ENCODE peak calls at places on chromosomes 4 and X, in five cellular contexts. One of them, this sample, is unnamed.

GRCh38 chrX:72121381-72121780 is 10.3 kb downstream of the RTL5 start:
- DNase-seq in choroid plexus epithelial cell: peak
- DNase-seq in GM04503: peak
- DNase-seq in NCI-H1436: no peak
- DNase-seq in CD4-positive, alpha-beta T cell: peak
- DNase-seq in this sample: no peak

GRCh38 chr4:165301833-165302232 is 25.6 kb upstream of the MSMO1 start:
- DNase-seq in choroid plexus epithelial cell: peak
- DNase-seq in GM04503: no peak
- DNase-seq in NCI-H1436: no peak
- DNase-seq in CD4-positive, alpha-beta T cell: no peak
- DNase-seq in this sample: no peak

GRCh38 chr4:124783847-124784246 is 71.3 kb upstream of the ANKRD50 start:
- DNase-seq in choroid plexus epithelial cell: peak
- DNase-seq in GM04503: no peak
- DNase-seq in NCI-H1436: no peak
- DNase-seq in CD4-positive, alpha-beta T cell: no peak
- DNase-seq in this sample: no peak

GRCh38 chrX:135591871-135592270 is 71.4 kb downstream of the INTS6L start:
- DNase-seq in choroid plexus epithelial cell: no peak
- DNase-seq in GM04503: no peak
- DNase-seq in NCI-H1436: no peak
- DNase-seq in CD4-positive, alpha-beta T cell: no peak
- DNase-seq in this sample: no peak

GRCh38 chrX:34778961-34779360 is 121.9 kb upstream of the TMEM47 start:
- DNase-seq in choroid plexus epithelial cell: peak
- DNase-seq in GM04503: peak
- DNase-seq in NCI-H1436: no peak
- DNase-seq in CD4-positive, alpha-beta T cell: no peak
- DNase-seq in this sample: no peak

GRCh38 chrX:68718443-68718820 is 71.0 kb downstream of the STARD8 start:
- DNase-seq in choroid plexus epithelial cell: no peak
- DNase-seq in GM04503: no peak
- DNase-seq in NCI-H1436: no peak
- DNase-seq in CD4-positive, alpha-beta T cell: no peak
- DNase-seq in this sample: no peak

GRCh38 chr4:86092684-86093083 is 267.2 kb downstream of the MAPK10 start:
- DNase-seq in choroid plexus epithelial cell: peak
- DNase-seq in GM04503: peak
- DNase-seq in NCI-H1436: no peak
- DNase-seq in CD4-positive, alpha-beta T cell: no peak
- DNase-seq in this sample: no peak

GRCh38 chr4:7939377-7940108 is at the start of gene AFAP1:
- DNase-seq in choroid plexus epithelial cell: peak
- DNase-seq in GM04503: no peak
- DNase-seq in NCI-H1436: peak
- DNase-seq in CD4-positive, alpha-beta T cell: peak
- DNase-seq in this sample: peak

GRCh38 chrX:537156-537555 is 93.4 kb upstream of the SHOX start:
- DNase-seq in choroid plexus epithelial cell: no peak
- DNase-seq in GM04503: no peak
- DNase-seq in NCI-H1436: no peak
- DNase-seq in CD4-positive, alpha-beta T cell: no peak
- DNase-seq in this sample: no peak

GRCh38 chr4:17058506-17058905 is 160.1 kb upstream of the LDB2 start:
- DNase-seq in choroid plexus epithelial cell: peak
- DNase-seq in GM04503: no peak
- DNase-seq in NCI-H1436: no peak
- DNase-seq in CD4-positive, alpha-beta T cell: no peak
- DNase-seq in this sample: no peak

GRCh38 chrX:10507181-10507580 is 113.2 kb downstream of the MID1 start:
- DNase-seq in choroid plexus epithelial cell: peak
- DNase-seq in GM04503: no peak
- DNase-seq in NCI-H1436: no peak
- DNase-seq in CD4-positive, alpha-beta T cell: no peak
- DNase-seq in this sample: no peak

GRCh38 chrX:1597345-1598020 is 6.1 kb downstream of the AKAP17A start:
- DNase-seq in choroid plexus epithelial cell: no peak
- DNase-seq in GM04503: no peak
- DNase-seq in NCI-H1436: no peak
- DNase-seq in CD4-positive, alpha-beta T cell: no peak
- DNase-seq in this sample: no peak

GRCh38 chr4:101850698-101851097 is 60.2 kb downstream of the BANK1 start:
- DNase-seq in choroid plexus epithelial cell: no peak
- DNase-seq in GM04503: no peak
- DNase-seq in NCI-H1436: no peak
- DNase-seq in CD4-positive, alpha-beta T cell: no peak
- DNase-seq in this sample: no peak

GRCh38 chrX:119917877-119918276 is 22.2 kb downstream of the AKAP14 start:
- DNase-seq in choroid plexus epithelial cell: no peak
- DNase-seq in GM04503: no peak
- DNase-seq in NCI-H1436: no peak
- DNase-seq in CD4-positive, alpha-beta T cell: no peak
- DNase-seq in this sample: no peak

GRCh38 chr4:186932196-186932595 is 208.5 kb upstream of the FAT1 start:
- DNase-seq in choroid plexus epithelial cell: no peak
- DNase-seq in GM04503: no peak
- DNase-seq in NCI-H1436: no peak
- DNase-seq in CD4-positive, alpha-beta T cell: no peak
- DNase-seq in this sample: no peak

GRCh38 chrX:11759461-11760311 is 1.6 kb downstream of the MSL3 start:
- DNase-seq in choroid plexus epithelial cell: peak
- DNase-seq in GM04503: peak
- DNase-seq in NCI-H1436: peak
- DNase-seq in CD4-positive, alpha-beta T cell: peak
- DNase-seq in this sample: peak

GRCh38 chrX:63686878-63687714 is 97.9 kb downstream of the ARHGEF9 start:
- DNase-seq in choroid plexus epithelial cell: peak
- DNase-seq in GM04503: peak
- DNase-seq in NCI-H1436: peak
- DNase-seq in CD4-positive, alpha-beta T cell: no peak
- DNase-seq in this sample: no peak

GRCh38 chr4:148216866-148217814 is 225.1 kb downstream of the NR3C2 start:
- DNase-seq in choroid plexus epithelial cell: peak
- DNase-seq in GM04503: no peak
- DNase-seq in NCI-H1436: no peak
- DNase-seq in CD4-positive, alpha-beta T cell: no peak
- DNase-seq in this sample: no peak

GRCh38 chrX:136094962-136095361 is 52.4 kb upstream of the FHL1 start:
- DNase-seq in choroid plexus epithelial cell: peak
- DNase-seq in GM04503: no peak
- DNase-seq in NCI-H1436: no peak
- DNase-seq in CD4-positive, alpha-beta T cell: no peak
- DNase-seq in this sample: no peak

GRCh38 chr4:160717848-160718247 is 1446.0 kb downstream of the FSTL5 start:
- DNase-seq in choroid plexus epithelial cell: no peak
- DNase-seq in GM04503: no peak
- DNase-seq in NCI-H1436: no peak
- DNase-seq in CD4-positive, alpha-beta T cell: no peak
- DNase-seq in this sample: no peak

GRCh38 chr4:90540536-90540935 is 413.3 kb downstream of the CCSER1 start:
- DNase-seq in choroid plexus epithelial cell: peak
- DNase-seq in GM04503: no peak
- DNase-seq in NCI-H1436: no peak
- DNase-seq in CD4-positive, alpha-beta T cell: no peak
- DNase-seq in this sample: no peak

GRCh38 chr4:153593166-153593565 is 90.9 kb upstream of the TLR2 start:
- DNase-seq in choroid plexus epithelial cell: no peak
- DNase-seq in GM04503: no peak
- DNase-seq in NCI-H1436: no peak
- DNase-seq in CD4-positive, alpha-beta T cell: no peak
- DNase-seq in this sample: no peak

GRCh38 chrX:12770440-12770839 is 20.8 kb upstream of the PRPS2 start:
- DNase-seq in choroid plexus epithelial cell: peak
- DNase-seq in GM04503: no peak
- DNase-seq in NCI-H1436: no peak
- DNase-seq in CD4-positive, alpha-beta T cell: no peak
- DNase-seq in this sample: no peak

GRCh38 chr4:129362685-129363274 is 266.8 kb downstream of the C4orf33 start:
- DNase-seq in choroid plexus epithelial cell: peak
- DNase-seq in GM04503: peak
- DNase-seq in NCI-H1436: peak
- DNase-seq in CD4-positive, alpha-beta T cell: peak
- DNase-seq in this sample: peak

GRCh38 chrX:107146670-107147069 is 28.0 kb upstream of the RBM41 start:
- DNase-seq in choroid plexus epithelial cell: peak
- DNase-seq in GM04503: no peak
- DNase-seq in NCI-H1436: no peak
- DNase-seq in CD4-positive, alpha-beta T cell: no peak
- DNase-seq in this sample: no peak

GRCh38 chr4:79576480-79576803 is 168.4 kb upstream of the GK2 start:
- DNase-seq in choroid plexus epithelial cell: peak
- DNase-seq in GM04503: no peak
- DNase-seq in NCI-H1436: peak
- DNase-seq in CD4-positive, alpha-beta T cell: no peak
- DNase-seq in this sample: no peak

GRCh38 chrX:79719568-79720231 is 294.9 kb upstream of the TBX22 start:
- DNase-seq in choroid plexus epithelial cell: no peak
- DNase-seq in GM04503: no peak
- DNase-seq in NCI-H1436: no peak
- DNase-seq in CD4-positive, alpha-beta T cell: no peak
- DNase-seq in this sample: no peak

GRCh38 chrX:71111141-71111843 is at the start of gene IL2RG:
- DNase-seq in choroid plexus epithelial cell: no peak
- DNase-seq in GM04503: no peak
- DNase-seq in NCI-H1436: no peak
- DNase-seq in CD4-positive, alpha-beta T cell: peak
- DNase-seq in this sample: no peak

GRCh38 chr4:24917076-24917856 is 4.4 kb upstream of the CCDC149 start:
- DNase-seq in choroid plexus epithelial cell: no peak
- DNase-seq in GM04503: no peak
- DNase-seq in NCI-H1436: no peak
- DNase-seq in CD4-positive, alpha-beta T cell: no peak
- DNase-seq in this sample: no peak

GRCh38 chrX:106698693-106699092 is 27.8 kb upstream of the RNF128 start:
- DNase-seq in choroid plexus epithelial cell: peak
- DNase-seq in GM04503: no peak
- DNase-seq in NCI-H1436: no peak
- DNase-seq in CD4-positive, alpha-beta T cell: no peak
- DNase-seq in this sample: no peak

GRCh38 chr4:188714488-188714887 is 575.2 kb downstream of the TRIML1 start:
- DNase-seq in choroid plexus epithelial cell: no peak
- DNase-seq in GM04503: peak
- DNase-seq in NCI-H1436: no peak
- DNase-seq in CD4-positive, alpha-beta T cell: no peak
- DNase-seq in this sample: no peak

GRCh38 chr4:133483600-133484246 is 334.6 kb downstream of the PCDH10 start:
- DNase-seq in choroid plexus epithelial cell: peak
- DNase-seq in GM04503: peak
- DNase-seq in NCI-H1436: no peak
- DNase-seq in CD4-positive, alpha-beta T cell: no peak
- DNase-seq in this sample: peak

GRCh38 chr4:189185810-189186432 is 754.8 kb upstream of the FRG1 start:
- DNase-seq in choroid plexus epithelial cell: no peak
- DNase-seq in GM04503: no peak
- DNase-seq in NCI-H1436: no peak
- DNase-seq in CD4-positive, alpha-beta T cell: no peak
- DNase-seq in this sample: no peak

GRCh38 chr4:54226399-54227260 is 2.5 kb upstream of the PDGFRA start:
- DNase-seq in choroid plexus epithelial cell: peak
- DNase-seq in GM04503: no peak
- DNase-seq in NCI-H1436: no peak
- DNase-seq in CD4-positive, alpha-beta T cell: no peak
- DNase-seq in this sample: no peak

GRCh38 chr4:106109929-106110328 is 206.1 kb downstream of the TBCK start:
- DNase-seq in choroid plexus epithelial cell: no peak
- DNase-seq in GM04503: no peak
- DNase-seq in NCI-H1436: no peak
- DNase-seq in CD4-positive, alpha-beta T cell: no peak
- DNase-seq in this sample: no peak

GRCh38 chrX:41596586-41596985 is 92.2 kb upstream of the GPR34 start:
- DNase-seq in choroid plexus epithelial cell: no peak
- DNase-seq in GM04503: no peak
- DNase-seq in NCI-H1436: no peak
- DNase-seq in CD4-positive, alpha-beta T cell: no peak
- DNase-seq in this sample: no peak

GRCh38 chrX:107710617-107711391 is 64.8 kb downstream of the TSC22D3 start:
- DNase-seq in choroid plexus epithelial cell: peak
- DNase-seq in GM04503: peak
- DNase-seq in NCI-H1436: no peak
- DNase-seq in CD4-positive, alpha-beta T cell: peak
- DNase-seq in this sample: no peak

GRCh38 chrX:19904778-19905367 is 17.5 kb upstream of the SH3KBP1 start:
- DNase-seq in choroid plexus epithelial cell: peak
- DNase-seq in GM04503: no peak
- DNase-seq in NCI-H1436: peak
- DNase-seq in CD4-positive, alpha-beta T cell: no peak
- DNase-seq in this sample: peak

This sample was measured in putamen.